ENCODE peak calls at places on chromosomes 4 and X, in five cellular contexts. X is H1, R is SK-N-SH, Z is GM12878, B is HCT116. J is an unnamed sample.

GRCh38 chr4:107908377-107908776 is 23.0 kb upstream of the CYP2U1 start:
- DNase-seq in X (no peak), R (no peak), Z (no peak), B (no peak), J (no peak)

GRCh38 chrX:50469206-50469605 is 1.4 kb downstream of the DGKK start:
- DNase-seq in X (no peak), R (peak), Z (no peak), B (no peak), J (no peak)

GRCh38 chrX:82163701-82164100 is 961.8 kb downstream of the SH3BGRL start:
- DNase-seq in X (no peak), R (no peak), Z (no peak), B (no peak), J (no peak)

GRCh38 chr4:83252782-83253405 is 31.7 kb downstream of the COQ2 start:
- DNase-seq in X (peak), R (peak), Z (no peak), B (peak), J (peak)

GRCh38 chrX:71976753-71977152 is 66.1 kb downstream of the NHSL2 start:
- DNase-seq in X (no peak), R (no peak), Z (no peak), B (no peak), J (no peak)

GRCh38 chr4:172515266-172515879 is 653.2 kb upstream of the GALNT7 start:
- DNase-seq in X (peak), R (no peak), Z (no peak), B (no peak), J (no peak)

GRCh38 chr4:53476232-53477037 is 99.0 kb downstream of the FIP1L1 start:
- DNase-seq in X (no peak), R (no peak), Z (no peak), B (no peak), J (no peak)

GRCh38 chrX:133670394-133670793 is 255.1 kb upstream of the GPC4 start:
- DNase-seq in X (no peak), R (peak), Z (peak), B (peak), J (no peak)

GRCh38 chr4:129747756-129748155 is 651.8 kb downstream of the C4orf33 start:
- DNase-seq in X (no peak), R (no peak), Z (no peak), B (no peak), J (peak)

GRCh38 chrX:106649523-106650428 is 38.0 kb downstream of the RADX start:
- DNase-seq in X (no peak), R (no peak), Z (peak), B (no peak), J (no peak)

GRCh38 chr4:104795264-104795934 is 300.7 kb upstream of the CXXC4 start:
- DNase-seq in X (no peak), R (no peak), Z (peak), B (no peak), J (no peak)

GRCh38 chr4:140755811-140756291 is 334 bp downstream of the TBC1D9 start:
- DNase-seq in X (no peak), R (peak), Z (no peak), B (no peak), J (peak)

GRCh38 chr4:107283587-107284559 is 247.8 kb upstream of the DKK2 start:
- DNase-seq in X (peak), R (peak), Z (no peak), B (no peak), J (no peak)

GRCh38 chr4:2402941-2403340 is 15.5 kb downstream of the ZFYVE28 start:
- DNase-seq in X (no peak), R (no peak), Z (no peak), B (no peak), J (no peak)

GRCh38 chrX:130705591-130705990 is 197.4 kb downstream of the ENOX2 start:
- DNase-seq in X (no peak), R (no peak), Z (no peak), B (no peak), J (no peak)

GRCh38 chr4:30912098-30912719 is 192.0 kb downstream of the PCDH7 start:
- DNase-seq in X (no peak), R (no peak), Z (no peak), B (no peak), J (peak)

GRCh38 chr4:136025540-136025939 is 1506.8 kb downstream of the PCDH18 start:
- DNase-seq in X (no peak), R (no peak), Z (no peak), B (no peak), J (peak)

GRCh38 chr4:100721077-100721476 is 203.3 kb upstream of the EMCN start:
- DNase-seq in X (no peak), R (no peak), Z (no peak), B (no peak), J (no peak)

GRCh38 chrX:47619486-47620302 is at the start of gene SYN1:
- DNase-seq in X (peak), R (peak), Z (no peak), B (peak), J (peak)

GRCh38 chr4:106201373-106201772 is 114.6 kb downstream of the TBCK start:
- DNase-seq in X (no peak), R (peak), Z (no peak), B (no peak), J (peak)

DNA sequence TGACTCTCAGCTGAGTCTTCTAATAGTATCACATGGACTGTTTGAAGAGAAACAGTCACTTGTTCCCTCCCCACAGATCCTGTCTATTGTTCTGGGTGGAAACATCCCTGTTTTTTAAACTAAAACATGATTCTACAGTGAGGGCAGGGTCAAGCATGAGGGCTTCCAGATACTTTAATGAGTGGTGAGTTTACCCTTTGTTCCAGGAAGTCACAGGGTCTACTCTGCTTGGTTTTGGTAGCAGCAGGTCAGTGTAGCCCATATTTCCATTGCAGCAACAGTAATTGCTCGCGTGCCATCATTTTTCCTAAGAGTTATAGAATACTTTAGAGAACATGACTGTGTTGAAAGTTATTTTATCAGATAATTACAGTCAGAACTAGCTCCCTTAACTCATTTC is 87.4 kb downstream of the ZNF732 start:
- DNase-seq in X (no peak), R (no peak), Z (no peak), B (no peak), J (no peak)
- TF ChIP-seq JUND in X (no peak), R (no peak), Z (no peak), B (no peak), J (no peak)

DNA sequence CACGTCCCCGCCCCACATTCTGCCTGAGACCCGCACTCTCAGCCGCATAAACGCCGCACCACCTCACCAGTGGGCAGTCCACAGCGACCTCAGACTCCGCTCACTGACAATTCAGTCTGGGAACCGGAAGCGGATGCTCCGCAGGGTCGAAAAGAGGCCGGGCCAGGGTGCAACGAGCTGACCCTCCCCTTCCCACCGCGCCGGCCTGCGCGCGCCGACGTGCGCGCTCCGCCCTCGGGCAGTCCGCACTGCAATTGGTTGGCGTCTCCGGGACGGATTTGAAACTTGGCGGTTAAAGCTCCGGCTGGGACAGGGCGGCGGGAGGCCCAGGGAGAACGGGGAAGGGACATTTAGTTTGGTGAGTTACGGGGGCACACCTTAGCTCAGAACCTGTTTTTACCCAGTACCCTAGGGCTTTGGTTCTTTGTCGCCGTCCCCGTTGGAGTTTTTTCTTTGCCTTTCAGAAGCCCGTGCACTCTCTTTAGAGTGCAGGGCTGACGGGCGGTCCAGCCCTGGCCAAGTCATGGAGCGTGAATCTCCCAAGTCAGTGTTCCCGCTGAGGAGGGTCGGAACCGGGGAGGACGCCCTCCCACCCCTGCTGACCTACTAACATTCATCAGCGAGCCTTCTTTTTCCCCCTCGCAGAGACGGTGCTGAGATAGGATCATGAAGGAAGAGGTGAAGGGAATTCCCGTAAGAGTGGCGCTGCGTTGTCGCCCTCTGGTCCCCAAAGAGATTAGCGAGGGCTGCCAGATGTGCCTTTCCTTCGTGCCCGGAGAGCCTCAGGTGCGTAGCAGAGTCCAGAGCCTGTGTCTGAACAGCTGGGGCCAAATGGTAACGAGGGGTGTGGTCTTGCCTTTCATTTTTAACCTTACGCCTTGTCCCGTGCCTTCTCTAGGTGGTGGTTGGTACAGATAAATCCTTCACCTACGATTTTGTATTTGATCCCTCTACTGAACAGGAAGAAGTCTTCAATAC is at the start of the genes KIF4A and PDZD11:
- DNase-seq in X (peak), R (peak), Z (peak), B (peak), J (peak)
- TF ChIP-seq JUND in X (no peak), R (no peak), Z (no peak), B (no peak), J (no peak)

GRCh38 chr4:114180481-114180880 is 201.0 kb upstream of the ARSJ start:
- DNase-seq in X (peak), R (no peak), Z (no peak), B (peak), J (no peak)
- TF ChIP-seq JUND in X (no peak), R (no peak), Z (no peak), B (no peak), J (no peak)

DNA sequence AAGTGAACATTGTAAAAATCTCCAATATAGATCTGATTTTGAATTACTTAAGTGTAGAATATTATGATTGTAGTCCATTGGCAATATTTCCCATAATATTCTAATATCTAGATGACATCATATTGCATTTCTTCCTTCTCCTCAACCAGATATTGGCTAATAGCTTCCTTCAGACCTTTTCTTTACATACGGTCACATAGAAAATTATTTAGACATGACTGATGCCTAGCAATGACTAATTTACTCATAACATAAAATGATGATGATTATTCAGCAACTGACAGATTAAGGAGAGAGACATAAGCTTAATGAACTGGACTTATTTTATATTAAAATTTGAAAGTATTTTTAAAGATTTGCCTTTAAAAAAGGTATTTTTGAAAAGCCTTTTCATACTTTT is 1287.6 kb downstream of the STIM2 start:
- DNase-seq in X (no peak), R (no peak), Z (no peak), B (no peak), J (no peak)
- TF ChIP-seq JUND in X (no peak), R (no peak), Z (no peak), B (no peak), J (no peak)

GRCh38 chr4:133137571-133137970 is 11.5 kb upstream of the PCDH10 start:
- DNase-seq in X (no peak), R (no peak), Z (no peak), B (no peak), J (peak)
- TF ChIP-seq JUND in X (no peak), R (no peak), Z (no peak), B (no peak), J (no peak)

GRCh38 chr4:183495182-183495581 is 9.7 kb upstream of the ING2 start:
- DNase-seq in X (no peak), R (no peak), Z (no peak), B (no peak), J (no peak)

GRCh38 chr4:183503497-183504063 is 1.3 kb upstream of the ING2 start:
- DNase-seq in X (no peak), R (no peak), Z (peak), B (no peak), J (no peak)

GRCh38 chr4:183499797-183500196 is 5.1 kb upstream of the ING2 start:
- DNase-seq in X (no peak), R (no peak), Z (no peak), B (no peak), J (no peak)

GRCh38 chr4:183504064-183504929 is 561 bp upstream of the ING2 start:
- DNase-seq in X (peak), R (peak), Z (peak), B (peak), J (peak)

DNA sequence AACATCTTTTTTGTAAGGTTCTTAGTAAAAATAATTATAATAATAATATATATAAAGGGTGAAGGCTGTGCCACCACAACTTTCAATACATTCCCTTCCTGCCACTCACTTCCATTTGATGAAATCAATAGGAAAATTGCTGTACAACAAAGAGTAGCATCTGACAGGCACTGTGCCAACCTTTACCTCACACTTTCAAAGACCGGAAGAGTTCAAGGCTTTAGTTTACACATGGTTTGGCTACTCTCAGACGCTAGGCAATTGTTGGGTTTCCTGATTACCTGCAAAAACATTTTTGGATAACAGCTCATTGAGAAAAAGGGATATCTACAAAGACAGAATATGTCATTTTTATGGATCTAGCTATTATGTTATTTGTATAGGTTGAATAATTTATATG is 5.5 kb upstream of the ING2 start:
- DNase-seq in X (no peak), R (no peak), Z (no peak), B (no peak), J (peak)
- TF ChIP-seq JUND in X (no peak), R (no peak), Z (no peak), B (no peak), J (no peak)

DNA sequence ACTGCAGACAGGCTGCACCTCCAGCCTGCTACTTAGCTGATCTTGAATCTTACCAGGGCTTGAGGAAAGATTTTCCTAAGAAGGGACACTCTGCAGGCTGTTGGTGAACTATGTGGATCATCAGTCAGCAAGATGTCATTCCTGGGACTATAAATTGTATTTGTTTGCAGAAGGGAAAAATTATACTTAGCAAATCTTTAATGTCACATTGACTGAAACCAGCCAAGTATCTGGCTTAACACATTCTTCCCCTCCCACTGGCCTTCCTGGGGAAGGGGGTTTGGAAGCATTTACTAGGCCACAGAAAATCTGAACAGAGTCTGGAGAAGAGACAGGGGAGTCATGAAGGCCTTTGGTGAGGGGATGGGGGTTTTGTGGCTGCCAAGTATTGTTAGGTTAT is 156.7 kb upstream of the EOLA2 start:
- DNase-seq in X (no peak), R (no peak), Z (no peak), B (no peak), J (no peak)
- TF ChIP-seq JUND in X (no peak), R (peak), Z (no peak), B (no peak), J (no peak)

GRCh38 chrX:136768469-136769084 is 12.2 kb downstream of the ARHGEF6 start:
- DNase-seq in X (peak), R (peak), Z (no peak), B (peak), J (peak)
- TF ChIP-seq JUND in X (no peak), R (peak), Z (no peak), B (no peak), J (no peak)

J was measured in T47D.